ENCODE peak calls at places on chromosomes 12 and 14, in four cellular contexts. T is A549, N is neural progenitor cell, U is uterus. G is an unnamed sample.

GRCh38 chr14:79598339-79598738 is 613.0 kb downstream of the DIO2 start:
- DNase-seq in N (no peak), T (no peak), U (no peak), G (peak)

GRCh38 chr14:54172562-54172961 is 215.9 kb upstream of the BMP4 start:
- DNase-seq in U (no peak), T (no peak), N (no peak), G (no peak)

GRCh38 chr12:67496616-67497015 is 151.9 kb upstream of the DYRK2 start:
- DNase-seq in T (no peak), N (no peak), U (no peak), G (no peak)

GRCh38 chr14:36503771-36504741 is 16.0 kb downstream of the NKX2-1 start:
- DNase-seq in T (no peak), N (peak), U (no peak), G (no peak)

GRCh38 chr12:60577607-60578006 is 981.8 kb downstream of the SLC16A7 start:
- DNase-seq in N (no peak), U (no peak), T (no peak), G (no peak)

GRCh38 chr14:25887251-25887908 is 710.5 kb downstream of the NOVA1 start:
- DNase-seq in N (no peak), T (no peak), U (no peak), G (no peak)

GRCh38 chr12:112809684-112810083 is 18.1 kb downstream of the RPH3A start:
- DNase-seq in N (no peak), T (no peak), U (no peak), G (no peak)

GRCh38 chr14:89319687-89320086 is 97.3 kb downstream of the FOXN3 start:
- DNase-seq in T (no peak), U (no peak), N (no peak), G (no peak)

GRCh38 chr12:77845831-77846230 is 15.1 kb downstream of the NAV3 start:
- DNase-seq in U (no peak), T (no peak), N (no peak), G (peak)

GRCh38 chr14:104355101-104355691 is 216.8 kb downstream of the KIF26A start:
- DNase-seq in U (no peak), T (no peak), N (no peak), G (no peak)

GRCh38 chr12:46675736-46676135 is 150.1 kb downstream of the SLC38A4 start:
- DNase-seq in U (no peak), N (peak), T (no peak), G (peak)

GRCh38 chr14:58865520-58866281 is 227.9 kb downstream of the DACT1 start:
- DNase-seq in T (no peak), U (no peak), N (no peak), G (peak)

GRCh38 chr12:6369916-6370575 is 5.3 kb downstream of the SCNN1A start:
- DNase-seq in U (no peak), N (no peak), T (no peak), G (no peak)

GRCh38 chr12:49340971-49341776 is 4.2 kb upstream of the C1QL4 start:
- DNase-seq in N (peak), T (no peak), U (no peak), G (no peak)
- H3K4me3 ChIP-seq in N (peak), T (no peak), U (no peak), G (no peak)

GRCh38 chr14:22613091-22613695 is 15.1 kb downstream of the ABHD4 start:
- DNase-seq in T (no peak), N (no peak), U (no peak), G (no peak)
- H3K27ac ChIP-seq in T (peak), N (no peak), U (no peak), G (peak)

GRCh38 chr14:99382781-99383456 is 97.7 kb downstream of the SETD3 start:
- DNase-seq in N (no peak), T (peak), U (no peak), G (peak)

GRCh38 chr14:99381688-99382060 is 99.0 kb downstream of the SETD3 start:
- DNase-seq in T (no peak), N (no peak), U (no peak), G (no peak)

GRCh38 chr14:99380402-99380801 is 100.3 kb downstream of the SETD3 start:
- DNase-seq in T (peak), N (no peak), U (no peak), G (no peak)

GRCh38 chr14:99382071-99382640 is 98.5 kb downstream of the SETD3 start:
- DNase-seq in T (no peak), U (no peak), N (no peak), G (no peak)

DNA sequence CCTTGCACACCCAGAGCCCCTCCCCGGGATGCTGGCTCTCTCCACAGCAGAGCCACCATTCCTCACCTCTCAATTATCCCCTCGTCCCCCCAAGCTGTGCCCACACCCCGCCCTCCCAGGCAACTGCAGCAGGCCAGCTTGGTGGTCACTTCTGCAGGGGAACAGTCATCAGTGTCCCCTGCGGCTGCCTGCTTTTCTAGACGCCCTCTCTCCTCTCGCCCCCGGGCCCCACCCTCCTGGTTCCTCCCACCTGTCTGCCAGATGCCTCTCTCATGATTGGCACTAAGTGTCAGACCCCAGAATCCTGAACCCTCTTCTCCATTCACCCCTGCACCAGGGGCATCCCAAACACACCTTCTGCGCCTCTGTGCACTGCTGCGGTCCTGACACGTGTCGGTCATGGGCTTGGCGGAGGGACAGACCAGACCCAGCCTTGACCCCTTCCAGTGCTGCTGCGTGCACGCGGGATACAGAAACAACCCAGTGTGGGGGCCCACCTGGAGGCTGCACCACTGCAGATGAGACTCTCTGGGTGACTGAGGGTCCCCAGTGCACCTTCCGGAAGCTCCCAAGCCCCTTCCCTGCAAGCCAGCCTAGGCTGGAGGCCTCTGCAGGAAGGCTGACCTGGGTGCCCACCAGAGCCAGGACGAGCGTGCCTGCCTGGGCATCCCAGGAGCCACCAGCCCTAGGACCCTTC is 99.5 kb downstream of the SETD3 start:
- DNase-seq in U (no peak), T (no peak), N (no peak), G (no peak)
- TF ChIP-seq CTCF in U (no peak), T (no peak), N (no peak), G (no peak)

GRCh38 chr12:96046543-96047137 is 11.3 kb upstream of the LTA4H start:
- DNase-seq in U (no peak), T (no peak), N (no peak), G (no peak)

GRCh38 chr12:96045566-96045965 is 10.2 kb upstream of the LTA4H start:
- DNase-seq in N (no peak), U (no peak), T (no peak), G (no peak)

GRCh38 chr12:96047621-96048211 is 12.3 kb upstream of the LTA4H start:
- DNase-seq in U (no peak), N (no peak), T (peak), G (no peak)

GRCh38 chr12:96048392-96048969 is 13.1 kb upstream of the LTA4H start:
- DNase-seq in T (no peak), N (no peak), U (no peak), G (no peak)

DNA sequence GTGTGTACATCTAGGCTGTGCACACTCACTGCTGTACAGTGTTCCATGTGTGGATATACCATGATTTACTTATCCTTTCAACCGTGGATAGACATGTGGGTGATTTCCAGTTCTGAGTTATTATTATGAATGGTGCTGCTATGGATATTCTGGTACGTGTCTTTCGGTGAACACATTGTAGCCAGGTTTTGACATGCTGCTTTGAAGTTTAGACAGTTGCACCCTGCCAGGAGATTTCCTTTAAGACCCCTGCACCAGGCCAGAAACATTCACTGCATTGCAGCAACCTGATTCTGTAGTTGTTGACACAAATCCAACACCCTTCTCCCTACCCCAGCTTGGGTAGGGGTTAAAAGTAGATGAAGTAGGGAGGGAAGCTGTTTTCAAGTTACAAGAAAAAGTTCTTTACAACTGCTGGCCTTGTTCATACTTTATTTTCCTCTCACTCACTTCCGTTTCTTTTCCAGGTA is 11.8 kb upstream of the LTA4H start:
- DNase-seq in T (no peak), N (no peak), U (no peak), G (no peak)
- H3K4me3 ChIP-seq in T (no peak), N (no peak), U (no peak), G (no peak)

GRCh38 chr14:69246331-69246730 is 13.6 kb upstream of the GALNT16 start:
- DNase-seq in U (no peak), N (peak), T (no peak), G (no peak)
- H3K27ac ChIP-seq in U (no peak), N (no peak), T (no peak), G (no peak)

DNA sequence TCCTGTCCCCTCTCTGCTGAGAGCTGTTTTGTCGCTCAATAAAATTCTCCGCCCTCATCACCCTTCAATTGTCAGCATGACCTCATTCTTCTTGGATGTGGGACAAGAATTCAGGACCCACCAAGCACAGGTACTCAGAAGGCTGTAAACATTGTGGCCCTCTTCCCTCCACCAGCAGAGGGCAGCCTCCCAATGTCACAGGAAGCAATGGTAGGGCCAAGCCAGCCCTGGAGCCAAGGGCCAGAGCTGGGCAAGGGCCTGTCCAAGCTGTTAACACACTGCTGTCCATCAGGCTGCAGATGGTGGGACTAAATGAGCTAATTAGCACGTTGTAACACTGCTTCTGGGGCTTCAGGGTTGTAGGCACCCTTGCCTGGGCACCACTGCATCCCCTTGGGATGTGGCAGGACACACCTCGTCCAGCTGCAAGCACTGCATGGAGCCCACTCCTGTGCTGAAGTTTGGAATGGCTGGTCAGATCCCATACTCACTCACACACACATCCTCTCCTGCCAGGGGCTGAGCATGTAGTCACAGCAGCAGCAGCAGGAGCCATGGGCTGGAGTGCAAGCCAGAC is 62.7 kb upstream of the HECTD1 start:
- DNase-seq in U (no peak), N (peak), T (no peak), G (no peak)
- TF ChIP-seq CTCF in U (no peak), N (peak), T (peak), G (peak)

DNA sequence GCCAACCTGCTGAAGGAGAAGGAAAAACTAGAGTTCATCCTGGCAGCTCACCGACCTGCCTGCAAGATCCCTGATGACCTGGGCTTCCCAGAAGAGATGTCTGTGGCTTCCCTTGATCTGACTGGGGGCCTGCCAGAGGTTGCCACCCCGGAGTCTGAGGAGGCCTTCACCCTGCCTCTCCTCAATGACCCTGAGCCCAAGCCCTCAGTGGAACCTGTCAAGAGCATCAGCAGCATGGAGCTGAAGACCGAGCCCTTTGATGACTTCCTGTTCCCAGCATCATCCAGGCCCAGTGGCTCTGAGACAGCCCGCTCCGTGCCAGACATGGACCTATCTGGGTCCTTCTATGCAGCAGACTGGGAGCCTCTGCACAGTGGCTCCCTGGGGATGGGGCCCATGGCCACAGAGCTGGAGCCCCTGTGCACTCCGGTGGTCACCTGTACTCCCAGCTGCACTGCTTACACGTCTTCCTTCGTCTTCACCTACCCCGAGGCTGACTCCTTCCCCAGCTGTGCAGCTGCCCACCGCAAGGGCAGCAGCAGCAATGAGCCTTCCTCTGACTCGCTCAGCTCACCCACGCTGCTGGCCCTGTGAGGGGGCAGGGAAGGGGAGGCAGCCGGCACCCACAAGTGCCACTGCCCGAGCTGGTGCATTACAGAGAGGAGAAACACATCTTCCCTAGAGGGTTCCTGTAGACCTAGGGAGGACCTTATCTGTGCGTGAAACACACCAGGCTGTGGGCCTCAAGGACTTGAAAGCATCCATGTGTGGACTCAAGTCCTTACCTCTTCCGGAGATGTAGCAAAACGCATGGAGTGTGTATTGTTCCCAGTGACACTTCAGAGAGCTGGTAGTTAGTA is 2.4 kb downstream of the FOS start:
- DNase-seq in U (no peak), N (no peak), T (no peak), G (no peak)
- H3K4me3 ChIP-seq in U (no peak), N (no peak), T (no peak), G (peak)

GRCh38 chr12:130838284-130838950 is 633 bp downstream of the STX2 start:
- DNase-seq in N (peak), U (peak), T (peak), G (peak)

GRCh38 chr12:130831876-130832405 is 7.1 kb downstream of the STX2 start:
- DNase-seq in U (no peak), T (no peak), N (no peak), G (no peak)

GRCh38 chr12:130835011-130835410 is 4.0 kb downstream of the STX2 start:
- DNase-seq in U (no peak), N (no peak), T (no peak), G (no peak)

GRCh38 chr12:130832561-130833209 is 6.4 kb downstream of the STX2 start:
- DNase-seq in N (no peak), T (no peak), U (no peak), G (peak)

DNA sequence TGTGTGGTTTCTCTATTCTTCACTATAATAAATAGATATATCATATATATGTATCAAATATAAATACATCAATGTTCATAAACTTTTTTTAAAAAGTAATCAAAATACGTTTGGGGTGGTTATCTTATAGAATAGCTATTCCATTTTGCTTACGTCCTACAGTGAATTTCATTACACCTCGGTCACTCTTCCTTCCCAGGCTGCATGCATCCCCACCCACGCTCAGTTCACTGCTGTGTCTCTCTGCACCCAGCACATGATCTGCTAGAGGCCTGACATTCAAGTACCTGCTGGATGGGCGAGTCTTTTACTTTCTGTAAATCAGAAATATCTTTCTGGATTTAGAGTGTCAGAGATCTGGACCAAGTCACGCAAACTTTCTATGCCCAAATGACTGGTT is 3.6 kb downstream of the STX2 start:
- DNase-seq in U (no peak), T (no peak), N (no peak), G (no peak)
- H3K27ac ChIP-seq in U (no peak), T (no peak), N (no peak), G (no peak)

DNA sequence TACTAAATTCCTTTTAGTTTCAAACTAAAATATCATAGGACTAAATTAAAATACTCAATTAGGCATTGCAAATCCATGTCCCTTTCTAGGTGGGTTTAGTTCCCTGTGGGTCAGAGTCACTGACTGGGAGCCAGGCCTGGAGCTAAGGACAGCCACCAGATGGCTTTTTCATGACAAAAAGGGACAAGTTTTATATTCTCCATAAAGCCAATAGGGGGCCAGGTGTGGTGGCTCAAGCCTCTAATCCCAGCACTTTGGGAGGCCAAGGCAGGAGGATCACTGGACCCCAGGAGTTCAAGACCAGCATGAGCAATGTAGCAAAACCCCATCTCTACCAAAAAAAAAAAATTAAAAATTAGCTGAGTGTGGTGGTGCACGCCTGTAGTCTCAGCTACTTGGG is 35.4 kb upstream of the EIF5 start:
- DNase-seq in N (no peak), U (no peak), T (no peak), G (no peak)
- TF ChIP-seq CTCF in N (peak), U (no peak), T (no peak), G (no peak)

G was measured in brain microvascular endothelial cell.